ENCODE peak calls at places on chromosomes 16 and 17, in ten cellular contexts. One of them, this sample, is unnamed.

GRCh38 chr17:54901230-54901847 is 687 bp downstream of the TOM1L1 start:
- DNase-seq in M059J: peak; percentile 33
- DNase-seq in dorsolateral prefrontal cortex: no peak
- DNase-seq in DMS153: peak; percentile 82
- DNase-seq in stimulated activated CD4-positive, alpha-beta T cell treated with anti-CD3 and anti-CD28 coated beads, Interleukin-2, amount 100 ng/mL, for 48 hours: no peak
- DNase-seq in kidney tubule cell: peak; percentile 82
- DNase-seq in T47D: peak; percentile 28
- DNase-seq in cardiac muscle cell: no peak
- DNase-seq in thoracic aorta: no peak
- DNase-seq in CD4-positive, CD25-positive, alpha-beta regulatory T cell: no peak
- DNase-seq in this sample: no peak

GRCh38 chr17:80742091-80742490 is 197.5 kb downstream of the RPTOR start:
- DNase-seq in M059J: no peak
- DNase-seq in dorsolateral prefrontal cortex: no peak
- DNase-seq in DMS153: no peak
- DNase-seq in stimulated activated CD4-positive, alpha-beta T cell treated with anti-CD3 and anti-CD28 coated beads, Interleukin-2, amount 100 ng/mL, for 48 hours: no peak
- DNase-seq in kidney tubule cell: no peak
- DNase-seq in T47D: no peak
- DNase-seq in cardiac muscle cell: no peak
- DNase-seq in thoracic aorta: no peak
- DNase-seq in CD4-positive, CD25-positive, alpha-beta regulatory T cell: no peak
- DNase-seq in this sample: no peak

GRCh38 chr16:1245452-1246005 is 5.0 kb downstream of the TPSAB1 start:
- DNase-seq in M059J: no peak
- DNase-seq in dorsolateral prefrontal cortex: no peak
- DNase-seq in DMS153: no peak
- DNase-seq in stimulated activated CD4-positive, alpha-beta T cell treated with anti-CD3 and anti-CD28 coated beads, Interleukin-2, amount 100 ng/mL, for 48 hours: no peak
- DNase-seq in kidney tubule cell: no peak
- DNase-seq in T47D: no peak
- DNase-seq in cardiac muscle cell: no peak
- DNase-seq in thoracic aorta: no peak
- DNase-seq in CD4-positive, CD25-positive, alpha-beta regulatory T cell: no peak
- DNase-seq in this sample: no peak

GRCh38 chr17:61385091-61385868 is 14.4 kb upstream of the TBX2 start:
- DNase-seq in M059J: no peak
- DNase-seq in dorsolateral prefrontal cortex: peak; percentile 20
- DNase-seq in DMS153: no peak
- DNase-seq in stimulated activated CD4-positive, alpha-beta T cell treated with anti-CD3 and anti-CD28 coated beads, Interleukin-2, amount 100 ng/mL, for 48 hours: no peak
- DNase-seq in kidney tubule cell: no peak
- DNase-seq in T47D: no peak
- DNase-seq in cardiac muscle cell: peak; percentile 23
- DNase-seq in thoracic aorta: no peak
- DNase-seq in CD4-positive, CD25-positive, alpha-beta regulatory T cell: no peak
- DNase-seq in this sample: no peak

GRCh38 chr16:83441523-83441922 is 366.3 kb upstream of the HSBP1 start:
- DNase-seq in M059J: peak; percentile 77
- DNase-seq in dorsolateral prefrontal cortex: no peak
- DNase-seq in DMS153: peak; percentile 34
- DNase-seq in stimulated activated CD4-positive, alpha-beta T cell treated with anti-CD3 and anti-CD28 coated beads, Interleukin-2, amount 100 ng/mL, for 48 hours: no peak
- DNase-seq in kidney tubule cell: peak; percentile 75
- DNase-seq in T47D: no peak
- DNase-seq in cardiac muscle cell: no peak
- DNase-seq in thoracic aorta: no peak
- DNase-seq in CD4-positive, CD25-positive, alpha-beta regulatory T cell: no peak
- DNase-seq in this sample: no peak

GRCh38 chr16:23847938-23848337 is 12.2 kb downstream of the PRKCB start:
- DNase-seq in M059J: no peak
- DNase-seq in dorsolateral prefrontal cortex: no peak
- DNase-seq in DMS153: no peak
- DNase-seq in stimulated activated CD4-positive, alpha-beta T cell treated with anti-CD3 and anti-CD28 coated beads, Interleukin-2, amount 100 ng/mL, for 48 hours: no peak
- DNase-seq in kidney tubule cell: no peak
- DNase-seq in T47D: no peak
- DNase-seq in cardiac muscle cell: no peak
- DNase-seq in thoracic aorta: no peak
- DNase-seq in CD4-positive, CD25-positive, alpha-beta regulatory T cell: peak; percentile 79
- DNase-seq in this sample: peak; percentile 61

GRCh38 chr16:2955438-2955778 is 8.7 kb upstream of the KREMEN2 start:
- DNase-seq in M059J: no peak
- DNase-seq in dorsolateral prefrontal cortex: no peak
- DNase-seq in DMS153: no peak
- DNase-seq in stimulated activated CD4-positive, alpha-beta T cell treated with anti-CD3 and anti-CD28 coated beads, Interleukin-2, amount 100 ng/mL, for 48 hours: no peak
- DNase-seq in kidney tubule cell: no peak
- DNase-seq in T47D: no peak
- DNase-seq in cardiac muscle cell: no peak
- DNase-seq in thoracic aorta: no peak
- DNase-seq in CD4-positive, CD25-positive, alpha-beta regulatory T cell: no peak
- DNase-seq in this sample: no peak

GRCh38 chr17:59001158-59001814 is 105.4 kb downstream of the TRIM37 start:
- DNase-seq in M059J: peak; percentile 83
- DNase-seq in dorsolateral prefrontal cortex: no peak
- DNase-seq in DMS153: no peak
- DNase-seq in stimulated activated CD4-positive, alpha-beta T cell treated with anti-CD3 and anti-CD28 coated beads, Interleukin-2, amount 100 ng/mL, for 48 hours: peak; percentile 57
- DNase-seq in kidney tubule cell: peak; percentile 93
- DNase-seq in T47D: no peak
- DNase-seq in cardiac muscle cell: no peak
- DNase-seq in thoracic aorta: no peak
- DNase-seq in CD4-positive, CD25-positive, alpha-beta regulatory T cell: peak; percentile 90
- DNase-seq in this sample: peak; percentile 78

GRCh38 chr17:37261286-37261685 is 114.5 kb upstream of the C17orf78 start:
- DNase-seq in M059J: peak; percentile 61
- DNase-seq in dorsolateral prefrontal cortex: no peak
- DNase-seq in DMS153: no peak
- DNase-seq in stimulated activated CD4-positive, alpha-beta T cell treated with anti-CD3 and anti-CD28 coated beads, Interleukin-2, amount 100 ng/mL, for 48 hours: no peak
- DNase-seq in kidney tubule cell: peak; percentile 52
- DNase-seq in T47D: no peak
- DNase-seq in cardiac muscle cell: no peak
- DNase-seq in thoracic aorta: no peak
- DNase-seq in CD4-positive, CD25-positive, alpha-beta regulatory T cell: no peak
- DNase-seq in this sample: no peak

GRCh38 chr17:8326591-8327583 is 12.8 kb upstream of the ODF4 start:
- DNase-seq in M059J: peak; percentile 40
- DNase-seq in dorsolateral prefrontal cortex: no peak
- DNase-seq in DMS153: no peak
- DNase-seq in stimulated activated CD4-positive, alpha-beta T cell treated with anti-CD3 and anti-CD28 coated beads, Interleukin-2, amount 100 ng/mL, for 48 hours: peak; percentile 7
- DNase-seq in kidney tubule cell: peak; percentile 9
- DNase-seq in T47D: no peak
- DNase-seq in cardiac muscle cell: peak; percentile 39
- DNase-seq in thoracic aorta: no peak
- DNase-seq in CD4-positive, CD25-positive, alpha-beta regulatory T cell: peak; percentile 33
- DNase-seq in this sample: no peak

GRCh38 chr16:30166202-30166902 is 17.1 kb upstream of the CORO1A start:
- DNase-seq in M059J: no peak
- DNase-seq in dorsolateral prefrontal cortex: no peak
- DNase-seq in DMS153: no peak
- DNase-seq in stimulated activated CD4-positive, alpha-beta T cell treated with anti-CD3 and anti-CD28 coated beads, Interleukin-2, amount 100 ng/mL, for 48 hours: no peak
- DNase-seq in kidney tubule cell: no peak
- DNase-seq in T47D: no peak
- DNase-seq in cardiac muscle cell: no peak
- DNase-seq in thoracic aorta: no peak
- DNase-seq in CD4-positive, CD25-positive, alpha-beta regulatory T cell: peak; percentile 31
- DNase-seq in this sample: no peak

GRCh38 chr17:14843086-14843795 is 421.9 kb downstream of the PMP22 start:
- DNase-seq in M059J: peak; percentile 13
- DNase-seq in dorsolateral prefrontal cortex: no peak
- DNase-seq in DMS153: no peak
- DNase-seq in stimulated activated CD4-positive, alpha-beta T cell treated with anti-CD3 and anti-CD28 coated beads, Interleukin-2, amount 100 ng/mL, for 48 hours: no peak
- DNase-seq in kidney tubule cell: no peak
- DNase-seq in T47D: no peak
- DNase-seq in cardiac muscle cell: no peak
- DNase-seq in thoracic aorta: no peak
- DNase-seq in CD4-positive, CD25-positive, alpha-beta regulatory T cell: no peak
- DNase-seq in this sample: no peak

GRCh38 chr17:64694207-64694606 is 32.1 kb upstream of the SMURF2 start:
- DNase-seq in M059J: peak; percentile 97
- DNase-seq in dorsolateral prefrontal cortex: no peak
- DNase-seq in DMS153: no peak
- DNase-seq in stimulated activated CD4-positive, alpha-beta T cell treated with anti-CD3 and anti-CD28 coated beads, Interleukin-2, amount 100 ng/mL, for 48 hours: no peak
- DNase-seq in kidney tubule cell: peak; percentile 89
- DNase-seq in T47D: no peak
- DNase-seq in cardiac muscle cell: no peak
- DNase-seq in thoracic aorta: peak; percentile 72
- DNase-seq in CD4-positive, CD25-positive, alpha-beta regulatory T cell: no peak
- DNase-seq in this sample: no peak

GRCh38 chr17:27778193-27778592 is 22.1 kb downstream of the NOS2 start:
- DNase-seq in M059J: peak; percentile 64
- DNase-seq in dorsolateral prefrontal cortex: no peak
- DNase-seq in DMS153: no peak
- DNase-seq in stimulated activated CD4-positive, alpha-beta T cell treated with anti-CD3 and anti-CD28 coated beads, Interleukin-2, amount 100 ng/mL, for 48 hours: no peak
- DNase-seq in kidney tubule cell: peak; percentile 69
- DNase-seq in T47D: no peak
- DNase-seq in cardiac muscle cell: no peak
- DNase-seq in thoracic aorta: no peak
- DNase-seq in CD4-positive, CD25-positive, alpha-beta regulatory T cell: no peak
- DNase-seq in this sample: no peak

GRCh38 chr16:87303431-87303930 is 13.7 kb downstream of the C16orf95 start:
- DNase-seq in M059J: peak; percentile 26
- DNase-seq in dorsolateral prefrontal cortex: no peak
- DNase-seq in DMS153: peak; percentile 29
- DNase-seq in stimulated activated CD4-positive, alpha-beta T cell treated with anti-CD3 and anti-CD28 coated beads, Interleukin-2, amount 100 ng/mL, for 48 hours: no peak
- DNase-seq in kidney tubule cell: peak; percentile 72
- DNase-seq in T47D: no peak
- DNase-seq in cardiac muscle cell: no peak
- DNase-seq in thoracic aorta: no peak
- DNase-seq in CD4-positive, CD25-positive, alpha-beta regulatory T cell: peak; percentile 68
- DNase-seq in this sample: no peak

GRCh38 chr17:7326186-7326585 is 2.9 kb downstream of the NEURL4 start:
- DNase-seq in M059J: no peak
- DNase-seq in dorsolateral prefrontal cortex: no peak
- DNase-seq in DMS153: no peak
- DNase-seq in stimulated activated CD4-positive, alpha-beta T cell treated with anti-CD3 and anti-CD28 coated beads, Interleukin-2, amount 100 ng/mL, for 48 hours: no peak
- DNase-seq in kidney tubule cell: no peak
- DNase-seq in T47D: no peak
- DNase-seq in cardiac muscle cell: no peak
- DNase-seq in thoracic aorta: no peak
- DNase-seq in CD4-positive, CD25-positive, alpha-beta regulatory T cell: no peak
- DNase-seq in this sample: no peak

GRCh38 chr17:16199093-16199492 is 16.2 kb downstream of the NCOR1 start:
- DNase-seq in M059J: peak; percentile 18
- DNase-seq in dorsolateral prefrontal cortex: no peak
- DNase-seq in DMS153: no peak
- DNase-seq in stimulated activated CD4-positive, alpha-beta T cell treated with anti-CD3 and anti-CD28 coated beads, Interleukin-2, amount 100 ng/mL, for 48 hours: no peak
- DNase-seq in kidney tubule cell: peak; percentile 28
- DNase-seq in T47D: no peak
- DNase-seq in cardiac muscle cell: no peak
- DNase-seq in thoracic aorta: no peak
- DNase-seq in CD4-positive, CD25-positive, alpha-beta regulatory T cell: no peak
- DNase-seq in this sample: no peak

GRCh38 chr17:8611671-8612298 is 18.7 kb downstream of the MYH10 start:
- DNase-seq in M059J: no peak
- DNase-seq in dorsolateral prefrontal cortex: no peak
- DNase-seq in DMS153: no peak
- DNase-seq in stimulated activated CD4-positive, alpha-beta T cell treated with anti-CD3 and anti-CD28 coated beads, Interleukin-2, amount 100 ng/mL, for 48 hours: no peak
- DNase-seq in kidney tubule cell: no peak
- DNase-seq in T47D: no peak
- DNase-seq in cardiac muscle cell: no peak
- DNase-seq in thoracic aorta: no peak
- DNase-seq in CD4-positive, CD25-positive, alpha-beta regulatory T cell: no peak
- DNase-seq in this sample: no peak

GRCh38 chr17:48590603-48591161 is 641 bp upstream of the HOXB3 start:
- DNase-seq in M059J: no peak
- DNase-seq in dorsolateral prefrontal cortex: no peak
- DNase-seq in DMS153: no peak
- DNase-seq in stimulated activated CD4-positive, alpha-beta T cell treated with anti-CD3 and anti-CD28 coated beads, Interleukin-2, amount 100 ng/mL, for 48 hours: no peak
- DNase-seq in kidney tubule cell: no peak
- DNase-seq in T47D: no peak
- DNase-seq in cardiac muscle cell: no peak
- DNase-seq in thoracic aorta: no peak
- DNase-seq in CD4-positive, CD25-positive, alpha-beta regulatory T cell: no peak
- DNase-seq in this sample: no peak

GRCh38 chr17:81735181-81736102 is 23.4 kb downstream of the SLC25A10 start:
- DNase-seq in M059J: peak; percentile 84
- DNase-seq in dorsolateral prefrontal cortex: no peak
- DNase-seq in DMS153: peak; percentile 42
- DNase-seq in stimulated activated CD4-positive, alpha-beta T cell treated with anti-CD3 and anti-CD28 coated beads, Interleukin-2, amount 100 ng/mL, for 48 hours: no peak
- DNase-seq in kidney tubule cell: peak; percentile 87
- DNase-seq in T47D: peak; percentile 81
- DNase-seq in cardiac muscle cell: no peak
- DNase-seq in thoracic aorta: no peak
- DNase-seq in CD4-positive, CD25-positive, alpha-beta regulatory T cell: no peak
- DNase-seq in this sample: no peak

GRCh38 chr16:14462811-14463210 is 167.2 kb downstream of the PARN start:
- DNase-seq in M059J: peak; percentile 42
- DNase-seq in dorsolateral prefrontal cortex: no peak
- DNase-seq in DMS153: no peak
- DNase-seq in stimulated activated CD4-positive, alpha-beta T cell treated with anti-CD3 and anti-CD28 coated beads, Interleukin-2, amount 100 ng/mL, for 48 hours: no peak
- DNase-seq in kidney tubule cell: peak; percentile 76
- DNase-seq in T47D: no peak
- DNase-seq in cardiac muscle cell: no peak
- DNase-seq in thoracic aorta: no peak
- DNase-seq in CD4-positive, CD25-positive, alpha-beta regulatory T cell: no peak
- DNase-seq in this sample: no peak

GRCh38 chr17:81842725-81843504 is 8.1 kb upstream of the PPP1R27 start:
- DNase-seq in M059J: peak; percentile 17
- DNase-seq in dorsolateral prefrontal cortex: no peak
- DNase-seq in DMS153: no peak
- DNase-seq in stimulated activated CD4-positive, alpha-beta T cell treated with anti-CD3 and anti-CD28 coated beads, Interleukin-2, amount 100 ng/mL, for 48 hours: no peak
- DNase-seq in kidney tubule cell: no peak
- DNase-seq in T47D: no peak
- DNase-seq in cardiac muscle cell: no peak
- DNase-seq in thoracic aorta: no peak
- DNase-seq in CD4-positive, CD25-positive, alpha-beta regulatory T cell: no peak
- DNase-seq in this sample: no peak

GRCh38 chr17:60327122-60327869 is 64.6 kb downstream of the USP32 start:
- DNase-seq in M059J: no peak
- DNase-seq in dorsolateral prefrontal cortex: peak; percentile 87
- DNase-seq in DMS153: no peak
- DNase-seq in stimulated activated CD4-positive, alpha-beta T cell treated with anti-CD3 and anti-CD28 coated beads, Interleukin-2, amount 100 ng/mL, for 48 hours: no peak
- DNase-seq in kidney tubule cell: no peak
- DNase-seq in T47D: no peak
- DNase-seq in cardiac muscle cell: no peak
- DNase-seq in thoracic aorta: no peak
- DNase-seq in CD4-positive, CD25-positive, alpha-beta regulatory T cell: no peak
- DNase-seq in this sample: no peak

GRCh38 chr16:72974142-72974769 is 73.7 kb downstream of the ZFHX3 start:
- DNase-seq in M059J: no peak
- DNase-seq in dorsolateral prefrontal cortex: no peak
- DNase-seq in DMS153: peak; percentile 65
- DNase-seq in stimulated activated CD4-positive, alpha-beta T cell treated with anti-CD3 and anti-CD28 coated beads, Interleukin-2, amount 100 ng/mL, for 48 hours: no peak
- DNase-seq in kidney tubule cell: no peak
- DNase-seq in T47D: no peak
- DNase-seq in cardiac muscle cell: no peak
- DNase-seq in thoracic aorta: no peak
- DNase-seq in CD4-positive, CD25-positive, alpha-beta regulatory T cell: no peak
- DNase-seq in this sample: no peak

GRCh38 chr17:76132574-76133338 is 8.3 kb downstream of the FOXJ1 start:
- DNase-seq in M059J: no peak
- DNase-seq in dorsolateral prefrontal cortex: no peak
- DNase-seq in DMS153: peak; percentile 93
- DNase-seq in stimulated activated CD4-positive, alpha-beta T cell treated with anti-CD3 and anti-CD28 coated beads, Interleukin-2, amount 100 ng/mL, for 48 hours: no peak
- DNase-seq in kidney tubule cell: peak; percentile 65
- DNase-seq in T47D: no peak
- DNase-seq in cardiac muscle cell: no peak
- DNase-seq in thoracic aorta: no peak
- DNase-seq in CD4-positive, CD25-positive, alpha-beta regulatory T cell: no peak
- DNase-seq in this sample: no peak

GRCh38 chr17:8994319-8994718 is 27.0 kb upstream of the NTN1 start:
- DNase-seq in M059J: peak; percentile 7
- DNase-seq in dorsolateral prefrontal cortex: peak; percentile 58
- DNase-seq in DMS153: no peak
- DNase-seq in stimulated activated CD4-positive, alpha-beta T cell treated with anti-CD3 and anti-CD28 coated beads, Interleukin-2, amount 100 ng/mL, for 48 hours: peak; percentile 73
- DNase-seq in kidney tubule cell: peak; percentile 53
- DNase-seq in T47D: no peak
- DNase-seq in cardiac muscle cell: peak; percentile 83
- DNase-seq in thoracic aorta: no peak
- DNase-seq in CD4-positive, CD25-positive, alpha-beta regulatory T cell: peak; percentile 57
- DNase-seq in this sample: peak; percentile 38

GRCh38 chr16:29645699-29646187 is 17.3 kb upstream of the SPN start:
- DNase-seq in M059J: peak; percentile 34
- DNase-seq in dorsolateral prefrontal cortex: no peak
- DNase-seq in DMS153: no peak
- DNase-seq in stimulated activated CD4-positive, alpha-beta T cell treated with anti-CD3 and anti-CD28 coated beads, Interleukin-2, amount 100 ng/mL, for 48 hours: no peak
- DNase-seq in kidney tubule cell: no peak
- DNase-seq in T47D: no peak
- DNase-seq in cardiac muscle cell: no peak
- DNase-seq in thoracic aorta: no peak
- DNase-seq in CD4-positive, CD25-positive, alpha-beta regulatory T cell: peak; percentile 68
- DNase-seq in this sample: no peak

GRCh38 chr17:78624461-78625216 is 47.4 kb upstream of the DNAH17 start:
- DNase-seq in M059J: no peak
- DNase-seq in dorsolateral prefrontal cortex: no peak
- DNase-seq in DMS153: no peak
- DNase-seq in stimulated activated CD4-positive, alpha-beta T cell treated with anti-CD3 and anti-CD28 coated beads, Interleukin-2, amount 100 ng/mL, for 48 hours: no peak
- DNase-seq in kidney tubule cell: no peak
- DNase-seq in T47D: no peak
- DNase-seq in cardiac muscle cell: no peak
- DNase-seq in thoracic aorta: no peak
- DNase-seq in CD4-positive, CD25-positive, alpha-beta regulatory T cell: no peak
- DNase-seq in this sample: no peak